ENCODE peak calls at places on chromosomes 6 and 20, in eight cellular contexts. One of them, this sample, is unnamed.

GRCh38 chr20:39424923-39425678 is 463.0 kb downstream of the DHX35 start:
- DNase-seq in activated CD4-positive, CD25-positive, alpha-beta regulatory T cell: no peak
- DNase-seq in epithelial cell of proximal tubule: no peak
- DNase-seq in stimulated activated CD8-positive, alpha-beta memory T cell treated with anti-CD3 and anti-CD28 coated beads, Interleukin-7, amount 100 ng/mL, for 48 hours: no peak
- DNase-seq in pons: no peak
- DNase-seq in AG08396: no peak
- DNase-seq in coronary artery: no peak
- DNase-seq in HS-5: no peak
- DNase-seq in this sample: no peak

GRCh38 chr6:104771258-104771832 is 88.4 kb downstream of the HACE1 start:
- DNase-seq in coronary artery: no peak
- DNase-seq in stimulated activated CD8-positive, alpha-beta memory T cell treated with anti-CD3 and anti-CD28 coated beads, Interleukin-7, amount 100 ng/mL, for 48 hours: no peak
- DNase-seq in HS-5: peak; percentile 5
- DNase-seq in pons: peak; percentile 55
- DNase-seq in AG08396: peak; percentile 13
- DNase-seq in epithelial cell of proximal tubule: no peak
- DNase-seq in activated CD4-positive, CD25-positive, alpha-beta regulatory T cell: no peak
- DNase-seq in this sample: no peak

GRCh38 chr6:141851063-141851462 is 281.7 kb upstream of the GJE1 start:
- DNase-seq in coronary artery: no peak
- DNase-seq in AG08396: no peak
- DNase-seq in epithelial cell of proximal tubule: no peak
- DNase-seq in stimulated activated CD8-positive, alpha-beta memory T cell treated with anti-CD3 and anti-CD28 coated beads, Interleukin-7, amount 100 ng/mL, for 48 hours: no peak
- DNase-seq in HS-5: no peak
- DNase-seq in pons: no peak
- DNase-seq in activated CD4-positive, CD25-positive, alpha-beta regulatory T cell: no peak
- DNase-seq in this sample: no peak

GRCh38 chr20:1888796-1889463 is 6.3 kb upstream of the SIRPA start:
- DNase-seq in epithelial cell of proximal tubule: no peak
- DNase-seq in activated CD4-positive, CD25-positive, alpha-beta regulatory T cell: no peak
- DNase-seq in pons: no peak
- DNase-seq in stimulated activated CD8-positive, alpha-beta memory T cell treated with anti-CD3 and anti-CD28 coated beads, Interleukin-7, amount 100 ng/mL, for 48 hours: no peak
- DNase-seq in AG08396: no peak
- DNase-seq in HS-5: no peak
- DNase-seq in coronary artery: no peak
- DNase-seq in this sample: no peak

GRCh38 chr6:14254505-14254904 is 136.9 kb downstream of the CD83 start:
- DNase-seq in pons: no peak
- DNase-seq in stimulated activated CD8-positive, alpha-beta memory T cell treated with anti-CD3 and anti-CD28 coated beads, Interleukin-7, amount 100 ng/mL, for 48 hours: no peak
- DNase-seq in coronary artery: no peak
- DNase-seq in activated CD4-positive, CD25-positive, alpha-beta regulatory T cell: no peak
- DNase-seq in AG08396: no peak
- DNase-seq in epithelial cell of proximal tubule: no peak
- DNase-seq in HS-5: no peak
- DNase-seq in this sample: no peak

GRCh38 chr6:10655508-10656055 is 38.8 kb downstream of the C6orf52 start:
- DNase-seq in epithelial cell of proximal tubule: no peak
- DNase-seq in HS-5: no peak
- DNase-seq in activated CD4-positive, CD25-positive, alpha-beta regulatory T cell: no peak
- DNase-seq in pons: no peak
- DNase-seq in AG08396: no peak
- DNase-seq in coronary artery: no peak
- DNase-seq in stimulated activated CD8-positive, alpha-beta memory T cell treated with anti-CD3 and anti-CD28 coated beads, Interleukin-7, amount 100 ng/mL, for 48 hours: peak; percentile 14
- DNase-seq in this sample: no peak

GRCh38 chr6:88535296-88535695 is 369.1 kb upstream of the CNR1 start:
- DNase-seq in coronary artery: no peak
- DNase-seq in AG08396: no peak
- DNase-seq in stimulated activated CD8-positive, alpha-beta memory T cell treated with anti-CD3 and anti-CD28 coated beads, Interleukin-7, amount 100 ng/mL, for 48 hours: no peak
- DNase-seq in activated CD4-positive, CD25-positive, alpha-beta regulatory T cell: no peak
- DNase-seq in pons: peak; percentile 8
- DNase-seq in HS-5: no peak
- DNase-seq in epithelial cell of proximal tubule: no peak
- DNase-seq in this sample: no peak

GRCh38 chr6:112218563-112218962 is 35.8 kb downstream of the LAMA4 start:
- DNase-seq in stimulated activated CD8-positive, alpha-beta memory T cell treated with anti-CD3 and anti-CD28 coated beads, Interleukin-7, amount 100 ng/mL, for 48 hours: no peak
- DNase-seq in activated CD4-positive, CD25-positive, alpha-beta regulatory T cell: no peak
- DNase-seq in pons: no peak
- DNase-seq in coronary artery: no peak
- DNase-seq in epithelial cell of proximal tubule: no peak
- DNase-seq in HS-5: no peak
- DNase-seq in AG08396: no peak
- DNase-seq in this sample: no peak

GRCh38 chr20:22507240-22507961 is 77.0 kb downstream of the FOXA2 start:
- DNase-seq in epithelial cell of proximal tubule: no peak
- DNase-seq in coronary artery: no peak
- DNase-seq in stimulated activated CD8-positive, alpha-beta memory T cell treated with anti-CD3 and anti-CD28 coated beads, Interleukin-7, amount 100 ng/mL, for 48 hours: no peak
- DNase-seq in HS-5: no peak
- DNase-seq in AG08396: no peak
- DNase-seq in activated CD4-positive, CD25-positive, alpha-beta regulatory T cell: no peak
- DNase-seq in pons: no peak
- DNase-seq in this sample: no peak

GRCh38 chr6:85797993-85798392 is 155.3 kb upstream of the SYNCRIP start:
- DNase-seq in pons: no peak
- DNase-seq in coronary artery: no peak
- DNase-seq in activated CD4-positive, CD25-positive, alpha-beta regulatory T cell: no peak
- DNase-seq in AG08396: no peak
- DNase-seq in stimulated activated CD8-positive, alpha-beta memory T cell treated with anti-CD3 and anti-CD28 coated beads, Interleukin-7, amount 100 ng/mL, for 48 hours: no peak
- DNase-seq in HS-5: no peak
- DNase-seq in epithelial cell of proximal tubule: no peak
- DNase-seq in this sample: no peak

GRCh38 chr6:73339340-73339739 is 14.7 kb downstream of the DPPA5 start:
- DNase-seq in HS-5: no peak
- DNase-seq in stimulated activated CD8-positive, alpha-beta memory T cell treated with anti-CD3 and anti-CD28 coated beads, Interleukin-7, amount 100 ng/mL, for 48 hours: no peak
- DNase-seq in epithelial cell of proximal tubule: no peak
- DNase-seq in pons: no peak
- DNase-seq in AG08396: no peak
- DNase-seq in coronary artery: no peak
- DNase-seq in activated CD4-positive, CD25-positive, alpha-beta regulatory T cell: no peak
- DNase-seq in this sample: no peak

GRCh38 chr6:17712573-17712972 is 5.8 kb upstream of the NUP153 start:
- DNase-seq in pons: no peak
- DNase-seq in AG08396: no peak
- DNase-seq in coronary artery: no peak
- DNase-seq in stimulated activated CD8-positive, alpha-beta memory T cell treated with anti-CD3 and anti-CD28 coated beads, Interleukin-7, amount 100 ng/mL, for 48 hours: no peak
- DNase-seq in HS-5: no peak
- DNase-seq in activated CD4-positive, CD25-positive, alpha-beta regulatory T cell: no peak
- DNase-seq in epithelial cell of proximal tubule: no peak
- DNase-seq in this sample: no peak